ENCODE peak calls at places on chromosomes 7 and 10, in eight cellular contexts. Y is NCI-H2081; R is NCI-H2029; S is GM18507; M is stimulated activated CD8-positive, alpha-beta memory T cell treated with anti-CD3 and anti-CD28 coated beads, Interleukin-7, amount 100 ng/mL, for 4 hours; T is sigmoid colon; V is astrocyte; J is activated CD4-positive, alpha-beta T cell treated with anti-CD3 and anti-CD28 coated beads, Interleukin-2, amount 50 U/mL, for 24 hours. I is an unnamed sample.

GRCh38 chr10:15792777-15793176 is 67.5 kb downstream of the MINDY3 start:
- DNase-seq in Y (no peak), R (no peak), S (no peak), M (no peak), T (no peak), V (no peak), J (no peak), I (no peak)

GRCh38 chr7:107564553-107565298 is 955 bp downstream of the DUS4L start:
- DNase-seq in Y (no peak), R (no peak), S (no peak), M (no peak), T (no peak), V (peak; percentile 93), J (no peak), I (peak; percentile 58)

GRCh38 chr7:29035044-29035740 is 77.1 kb upstream of the TRIL start:
- DNase-seq in Y (no peak), R (no peak), S (no peak), M (no peak), T (no peak), V (peak; percentile 92), J (no peak), I (no peak)

GRCh38 chr7:10343108-10343507 is 630.6 kb upstream of the PHF14 start:
- DNase-seq in Y (no peak), R (no peak), S (no peak), M (no peak), T (no peak), V (no peak), J (no peak), I (no peak)

GRCh38 chr7:29243777-29244655 is 49.4 kb downstream of the CHN2 start:
- DNase-seq in Y (no peak), R (no peak), S (no peak), M (peak; percentile 42), T (no peak), V (no peak), J (no peak), I (no peak)

GRCh38 chr7:33300131-33300530 is 170.8 kb downstream of the BBS9 start:
- DNase-seq in Y (no peak), R (no peak), S (no peak), M (no peak), T (no peak), V (no peak), J (no peak), I (no peak)

GRCh38 chr10:49058341-49059255 is 56.7 kb downstream of the VSTM4 start:
- DNase-seq in Y (no peak), R (no peak), S (no peak), M (no peak), T (no peak), V (no peak), J (no peak), I (no peak)

GRCh38 chr10:129692695-129693094 is 225.7 kb downstream of the MGMT start:
- DNase-seq in Y (no peak), R (no peak), S (no peak), M (no peak), T (no peak), V (no peak), J (no peak), I (no peak)

GRCh38 chr7:11456574-11456973 is 375.4 kb downstream of the THSD7A start:
- DNase-seq in Y (no peak), R (no peak), S (no peak), M (no peak), T (no peak), V (no peak), J (no peak), I (no peak)

GRCh38 chr7:25647007-25647406 is 418.7 kb upstream of the NPVF start:
- DNase-seq in Y (no peak), R (no peak), S (no peak), M (no peak), T (no peak), V (no peak), J (no peak), I (no peak)

GRCh38 chr10:79079490-79080355 is 11.0 kb downstream of the ZMIZ1 start:
- DNase-seq in Y (no peak), R (no peak), S (no peak), M (no peak), T (peak; percentile 83), V (peak; percentile 68), J (no peak), I (no peak)

GRCh38 chr10:35390843-35391152 is 54.5 kb downstream of the CCNY start:
- DNase-seq in Y (no peak), R (no peak), S (no peak), M (no peak), T (no peak), V (no peak), J (no peak), I (no peak)

GRCh38 chr7:149733131-149733531 is 40.3 kb downstream of the ZNF467 start:
- DNase-seq in Y (no peak), R (no peak), S (no peak), M (no peak), T (no peak), V (no peak), J (no peak), I (no peak)

GRCh38 chr10:29039091-29039490 is 249.8 kb upstream of the LYZL1 start:
- DNase-seq in Y (no peak), R (no peak), S (no peak), M (no peak), T (no peak), V (no peak), J (no peak), I (no peak)

GRCh38 chr10:48390005-48390871 is 83.8 kb downstream of the MAPK8 start:
- DNase-seq in Y (no peak), R (no peak), S (no peak), M (no peak), T (no peak), V (no peak), J (no peak), I (no peak)

GRCh38 chr10:79070611-79071534 is 2.1 kb downstream of the ZMIZ1 start:
- DNase-seq in Y (peak; percentile 27), R (peak; percentile 61), S (no peak), M (no peak), T (peak; percentile 98), V (peak; percentile 64), J (no peak), I (peak; percentile 41)

GRCh38 chr10:62893036-62893435 is 76.9 kb upstream of the EGR2 start:
- DNase-seq in Y (no peak), R (no peak), S (no peak), M (no peak), T (no peak), V (no peak), J (no peak), I (no peak)

GRCh38 chr10:14325325-14325955 is 5.3 kb downstream of the FRMD4A start:
- DNase-seq in Y (no peak), R (no peak), S (no peak), M (peak; percentile 17), T (no peak), V (peak; percentile 3), J (peak; percentile 12), I (peak; percentile 13)

GRCh38 chr7:158428131-158428841 is 159.3 kb downstream of the PTPRN2 start:
- DNase-seq in Y (no peak), R (no peak), S (no peak), M (no peak), T (no peak), V (no peak), J (no peak), I (no peak)

GRCh38 chr7:29044529-29044928 is 86.4 kb upstream of the TRIL start:
- DNase-seq in Y (no peak), R (no peak), S (no peak), M (no peak), T (no peak), V (peak; percentile 16), J (no peak), I (no peak)

GRCh38 chr7:150978136-150978789 is at the start of gene KCNH2:
- DNase-seq in Y (peak; percentile 91), R (peak; percentile 67), S (no peak), M (no peak), T (peak; percentile 84), V (no peak), J (no peak), I (no peak)

GRCh38 chr7:18552943-18553584 is 57.5 kb downstream of the HDAC9 start:
- DNase-seq in Y (peak; percentile 75), R (peak; percentile 54), S (no peak), M (no peak), T (no peak), V (peak; percentile 19), J (no peak), I (no peak)

GRCh38 chr7:39465055-39465929 is 100.9 kb upstream of the YAE1 start:
- DNase-seq in Y (peak; percentile 71), R (peak; percentile 26), S (peak; percentile 22), M (no peak), T (no peak), V (peak; percentile 45), J (no peak), I (peak; percentile 1)

GRCh38 chr7:129607471-129608120 is 3.9 kb upstream of the NRF1 start:
- DNase-seq in Y (peak; percentile 23), R (no peak), S (no peak), M (no peak), T (no peak), V (no peak), J (peak; percentile 10), I (peak; percentile 11)

GRCh38 chr10:68602434-68602833 is 42.3 kb downstream of the TET1 start:
- DNase-seq in Y (no peak), R (no peak), S (no peak), M (no peak), T (no peak), V (no peak), J (no peak), I (no peak)

GRCh38 chr10:62502995-62503613 is 128.9 kb downstream of the ZNF365 start:
- DNase-seq in Y (no peak), R (no peak), S (no peak), M (no peak), T (no peak), V (no peak), J (no peak), I (no peak)

GRCh38 chr10:73908853-73909611 is 1.9 kb upstream of the PLAU start:
- DNase-seq in Y (no peak), R (no peak), S (no peak), M (peak; percentile 78), T (peak; percentile 71), V (peak; percentile 97), J (no peak), I (peak; percentile 92)

GRCh38 chr7:67535590-67535989 is 539.0 kb downstream of the TYW1 start:
- DNase-seq in Y (no peak), R (no peak), S (no peak), M (no peak), T (no peak), V (no peak), J (no peak), I (no peak)

GRCh38 chr7:98621573-98622482 is 4.7 kb downstream of the NPTX2 start:
- DNase-seq in Y (no peak), R (no peak), S (no peak), M (no peak), T (no peak), V (no peak), J (no peak), I (no peak)

GRCh38 chr7:66183700-66184099 is 21.4 kb upstream of the TPST1 start:
- DNase-seq in Y (no peak), R (no peak), S (no peak), M (no peak), T (no peak), V (peak; percentile 96), J (no peak), I (no peak)